ENCODE peak calls at places on chromosomes 11 and 22, in seven cellular contexts. Y is AG08396; E is HS-5; L is stimulated activated CD8-positive, alpha-beta memory T cell treated with anti-CD3 and anti-CD28 coated beads, Interleukin-12 subunit alpha, Interleukin-12 subunit beta, amount 100 ng/mL, for 4 hours; J is germinal center; H is upper lobe of right lung; I is activated naive CD8-positive, alpha-beta T cell treated with anti-CD3 and anti-CD28 coated beads, Interleukin-2, amount 10 ng/mL, durations not matched to agents 7 days and 5 days. R is an unnamed sample.

GRCh38 chr11:64754124-64754918 is 5.5 kb downstream of the PYGM start:
- DNase-seq in I (peak; percentile 23), E (no peak), H (peak; percentile 55), L (no peak), Y (peak; percentile 11), J (no peak), R (no peak)

GRCh38 chr11:116509566-116509965 is 263.2 kb downstream of the BUD13 start:
- DNase-seq in I (no peak), H (no peak), J (no peak), L (no peak), Y (no peak), E (no peak), R (no peak)

GRCh38 chr11:28674432-28675076 is 566.4 kb downstream of the METTL15 start:
- DNase-seq in J (peak; percentile 2), I (no peak), L (no peak), E (no peak), Y (peak; percentile 31), H (no peak), R (peak; percentile 12)

GRCh38 chr22:41682033-41682807 is 6.4 kb downstream of the SNU13 start:
- DNase-seq in H (peak; percentile 92), Y (peak; percentile 88), L (peak; percentile 71), E (peak; percentile 52), J (peak; percentile 84), I (peak; percentile 88), R (peak; percentile 66)

GRCh38 chr22:19796169-19796568 is 35.6 kb downstream of the TBX1 start:
- DNase-seq in L (no peak), Y (no peak), H (no peak), I (no peak), J (no peak), E (no peak), R (no peak)

GRCh38 chr11:70796601-70797000 is 398.3 kb downstream of the CTTN start:
- DNase-seq in I (no peak), Y (no peak), E (no peak), L (no peak), H (no peak), J (no peak), R (no peak)

GRCh38 chr11:95066721-95067041 is at the start of gene SRSF8:
- DNase-seq in E (peak; percentile 3), I (no peak), J (no peak), L (no peak), Y (no peak), H (no peak), R (no peak)

GRCh38 chr11:60985991-60986915 is 14.8 kb downstream of the CD6 start:
- DNase-seq in H (peak; percentile 79), Y (peak; percentile 42), L (peak; percentile 73), J (no peak), I (peak; percentile 77), E (peak; percentile 37), R (no peak)

GRCh38 chr11:104198576-104198975 is 34.6 kb upstream of the PDGFD start:
- DNase-seq in L (no peak), I (no peak), Y (no peak), E (no peak), H (no peak), J (no peak), R (no peak)

GRCh38 chr11:57566035-57566504 is 1.4 kb downstream of the UBE2L6 start:
- DNase-seq in Y (peak; percentile 69), H (no peak), L (no peak), E (peak; percentile 13), I (no peak), J (peak; percentile 61), R (no peak)

GRCh38 chr11:31340903-31341572 is 28.5 kb downstream of the DCDC1 start:
- DNase-seq in H (no peak), E (no peak), L (no peak), I (no peak), Y (peak; percentile 22), J (peak; percentile 8), R (no peak)

GRCh38 chr22:36387914-36388864 is at the start of gene MYH9:
- DNase-seq in H (peak; percentile 100), J (peak; percentile 99), Y (peak; percentile 99), I (peak; percentile 99), L (peak; percentile 98), E (peak; percentile 99), R (peak; percentile 100)

GRCh38 chr11:69437001-69437875 is 44.2 kb upstream of the LINC01488 start:
- DNase-seq in E (no peak), L (no peak), H (peak; percentile 87), I (no peak), Y (no peak), J (no peak), R (no peak)

GRCh38 chr22:37024339-37025157 is 5.0 kb downstream of the MPST start:
- DNase-seq in H (no peak), L (no peak), I (no peak), J (no peak), E (no peak), Y (no peak), R (no peak)

GRCh38 chr11:121929581-121929980 is 186.4 kb downstream of the BLID start:
- DNase-seq in E (no peak), Y (peak; percentile 31), I (no peak), J (no peak), H (no peak), L (no peak), R (peak; percentile 38)

GRCh38 chr11:86183694-86184093 is 60.9 kb upstream of the EED start:
- DNase-seq in L (no peak), J (no peak), Y (no peak), H (no peak), I (no peak), E (no peak), R (no peak)

GRCh38 chr11:102955624-102956023 is at the start of gene MMP13:
- DNase-seq in Y (no peak), I (no peak), L (no peak), E (no peak), J (no peak), H (no peak), R (no peak)